ENCODE peak calls at places on chromosomes 5 and 9, in eight cellular contexts. G, P, A, Z, V, T, F and X are unnamed samples.

GRCh38 chr9:95508242-95508967 is 8.4 kb downstream of the PTCH1 start:
- DNase-seq in F (peak), Z (no peak), A (no peak), V (no peak), T (no peak), P (no peak), G (no peak), X (no peak)

GRCh38 chr5:113099822-113100221 is 123.2 kb downstream of the DCP2 start:
- DNase-seq in G (no peak), V (no peak), F (peak), Z (no peak), T (no peak), P (no peak), A (no peak), X (no peak)

GRCh38 chr9:99226054-99226453 is 4.0 kb downstream of the SEC61B start:
- DNase-seq in V (no peak), F (no peak), A (no peak), G (peak), P (no peak), Z (no peak), T (no peak), X (no peak)

GRCh38 chr5:5421149-5421960 is 1.1 kb upstream of the ICE1 start:
- DNase-seq in T (no peak), G (no peak), P (no peak), F (no peak), V (peak), A (peak), Z (no peak), X (no peak)

GRCh38 chr9:100066539-100066938 is 32.3 kb downstream of the ERP44 start:
- DNase-seq in T (no peak), G (peak), P (no peak), Z (no peak), A (no peak), V (no peak), F (no peak), X (no peak)

GRCh38 chr5:17395516-17395915 is 102.5 kb upstream of the TAF11L2 start:
- DNase-seq in A (no peak), G (no peak), Z (no peak), F (no peak), P (no peak), T (no peak), V (no peak), X (no peak)

GRCh38 chr5:157336423-157336744 is 70.5 kb downstream of the CYFIP2 start:
- DNase-seq in T (no peak), A (no peak), G (no peak), V (no peak), F (no peak), P (no peak), Z (no peak), X (no peak)

GRCh38 chr9:98538626-98539031 is 170.1 kb downstream of the GABBR2 start:
- DNase-seq in V (no peak), G (peak), F (peak), A (no peak), P (no peak), T (no peak), Z (no peak), X (peak)

GRCh38 chr5:159451197-159452052 is 121.1 kb upstream of the IL12B start:
- DNase-seq in Z (no peak), G (peak), A (no peak), T (peak), P (peak), F (no peak), V (no peak), X (peak)

GRCh38 chr9:2134391-2134790 is 119.2 kb downstream of the SMARCA2 start:
- DNase-seq in P (no peak), G (peak), T (no peak), V (no peak), A (no peak), F (no peak), Z (no peak), X (peak)

GRCh38 chr9:113556877-113557593 is 93.5 kb downstream of the RGS3 start:
- DNase-seq in F (no peak), P (no peak), G (no peak), Z (no peak), A (no peak), T (no peak), V (no peak), X (no peak)

GRCh38 chr5:126098330-126099017 is 324.7 kb upstream of the GRAMD2B start:
- DNase-seq in Z (no peak), P (peak), V (no peak), T (no peak), F (no peak), G (peak), A (no peak), X (no peak)

GRCh38 chr9:81125446-81126092 is 563.8 kb downstream of the TLE1 start:
- DNase-seq in V (no peak), G (no peak), T (no peak), F (no peak), A (no peak), Z (no peak), P (no peak), X (no peak)

GRCh38 chr5:72046106-72046505 is 61.2 kb upstream of the MAP1B start:
- DNase-seq in F (no peak), A (no peak), P (no peak), V (no peak), Z (no peak), G (no peak), T (no peak), X (no peak)

GRCh38 chr9:34744295-34745221 is 34.6 kb upstream of the CCL21 start:
- DNase-seq in F (peak), A (no peak), G (peak), Z (no peak), T (peak), P (no peak), V (no peak), X (no peak)

GRCh38 chr5:135441256-135441915 is 5.8 kb downstream of the DCANP1 start:
- DNase-seq in A (no peak), P (no peak), G (peak), V (no peak), T (no peak), Z (no peak), F (no peak), X (no peak)

GRCh38 chr5:141493500-141494422 is 4.9 kb downstream of the PCDHGC5 start:
- DNase-seq in Z (no peak), P (no peak), G (peak), F (no peak), A (no peak), T (no peak), V (no peak), X (no peak)

GRCh38 chr5:107388111-107388861 is 282.5 kb downstream of the EFNA5 start:
- DNase-seq in T (no peak), F (no peak), P (peak), G (peak), V (no peak), Z (no peak), A (no peak), X (no peak)

GRCh38 chr9:92328225-92328624 is 2.5 kb downstream of the CENPP start:
- DNase-seq in F (no peak), G (peak), A (no peak), V (no peak), T (no peak), Z (peak), P (peak), X (no peak)

GRCh38 chr5:152084476-152084875 is 159.8 kb upstream of the GLRA1 start:
- DNase-seq in A (no peak), F (no peak), V (no peak), G (no peak), T (no peak), Z (no peak), P (no peak), X (no peak)

GRCh38 chr5:78109891-78110324 is 184.6 kb downstream of the AP3B1 start:
- DNase-seq in Z (no peak), F (no peak), T (no peak), G (no peak), P (no peak), V (no peak), A (no peak), X (no peak)

GRCh38 chr5:98301567-98301966 is 471.9 kb upstream of the RGMB start:
- DNase-seq in G (no peak), F (no peak), A (no peak), V (no peak), T (no peak), Z (no peak), P (no peak), X (no peak)

GRCh38 chr5:24320633-24321032 is 324.1 kb downstream of the CDH10 start:
- DNase-seq in P (no peak), V (no peak), G (no peak), T (no peak), Z (no peak), A (no peak), F (no peak), X (no peak)

GRCh38 chr9:8867148-8867547 is 1067.6 kb upstream of the DMAC1 start:
- DNase-seq in G (no peak), V (no peak), Z (no peak), T (no peak), F (no peak), P (no peak), A (no peak), X (no peak)

GRCh38 chr5:131393498-131393968 is 129.7 kb downstream of the CDC42SE2 start:
- DNase-seq in F (no peak), V (no peak), P (no peak), T (no peak), A (no peak), G (peak), Z (no peak), X (peak)

GRCh38 chr9:97557606-97558095 is 56.2 kb downstream of the TMOD1 start:
- DNase-seq in Z (no peak), P (no peak), T (peak), V (no peak), F (peak), G (peak), A (no peak), X (peak)

GRCh38 chr5:72693546-72693945 is 122.9 kb upstream of the TNPO1 start:
- DNase-seq in P (no peak), T (no peak), G (no peak), A (no peak), V (no peak), F (no peak), Z (no peak), X (no peak)

GRCh38 chr5:1134478-1134877 is 22.6 kb upstream of the SLC12A7 start:
- DNase-seq in A (no peak), Z (no peak), P (no peak), F (no peak), G (no peak), V (no peak), T (no peak), X (no peak)

GRCh38 chr5:58490397-58491072 is 700 bp upstream of the GAPT start:
- DNase-seq in F (no peak), P (no peak), Z (no peak), V (no peak), A (no peak), T (no peak), G (no peak), X (no peak)

GRCh38 chr9:114318416-114318815 is 4.5 kb upstream of the ORM1 start:
- DNase-seq in Z (no peak), F (no peak), A (no peak), G (no peak), V (no peak), P (no peak), T (no peak), X (no peak)

GRCh38 chr5:43482490-43483064 is 1.1 kb downstream of the TMEM267 start:
- DNase-seq in A (no peak), T (no peak), P (no peak), F (no peak), V (no peak), Z (no peak), G (peak), X (no peak)